ENCODE peak calls at places on chromosome 19, in eight cellular contexts. U is right lobe of liver; O is PC-9; K is MM.1S; L is CD8-positive, alpha-beta T cell; A is ascending aorta; W is GM23338; S is CD8-positive, alpha-beta memory T cell. X is an unnamed sample.

GRCh38 chr19:34120846-34121639 is 51.3 kb upstream of the LSM14A start:
- DNase-seq in U (peak; percentile 30), O (no peak), K (peak; percentile 50), L (peak; percentile 26), A (no peak), W (peak; percentile 77), S (peak; percentile 23), X (peak; percentile 69)

GRCh38 chr19:12237143-12237839 is 57.4 kb downstream of the ZNF44 start:
- DNase-seq in U (no peak), O (no peak), K (no peak), L (no peak), A (no peak), W (peak; percentile 26), S (no peak), X (peak; percentile 35)

GRCh38 chr19:31659897-31660210 is 310.6 kb upstream of the TSHZ3 start:
- DNase-seq in U (no peak), O (no peak), K (no peak), L (no peak), A (no peak), W (no peak), S (no peak), X (no peak)

GRCh38 chr19:7822910-7823515 is 7.0 kb upstream of the EVI5L start:
- DNase-seq in U (no peak), O (no peak), K (no peak), L (no peak), A (no peak), W (no peak), S (no peak), X (no peak)

GRCh38 chr19:24159707-24160106 is 72.7 kb downstream of the ZNF254 start:
- DNase-seq in U (no peak), O (peak; percentile 43), K (no peak), L (no peak), A (no peak), W (peak; percentile 58), S (no peak), X (peak; percentile 39)

GRCh38 chr19:34504273-34504808 is 22.8 kb downstream of the WTIP start:
- DNase-seq in U (no peak), O (no peak), K (no peak), L (no peak), A (no peak), W (no peak), S (no peak), X (peak; percentile 26)

GRCh38 chr19:10863107-10863700 is 8.1 kb upstream of the CARM1 start:
- DNase-seq in U (no peak), O (peak; percentile 76), K (no peak), L (no peak), A (peak; percentile 55), W (no peak), S (no peak), X (no peak)

GRCh38 chr19:56769650-56770049 is 70.9 kb downstream of the PEG3 start:
- DNase-seq in U (no peak), O (no peak), K (no peak), L (no peak), A (no peak), W (no peak), S (no peak), X (no peak)

GRCh38 chr19:50362656-50363424 is 2.6 kb downstream of the NAPSA start:
- DNase-seq in U (no peak), O (peak; percentile 3), K (peak; percentile 3), L (no peak), A (no peak), W (no peak), S (no peak), X (no peak)

GRCh38 chr19:17687141-17687856 is 855 bp downstream of the UNC13A start:
- DNase-seq in U (no peak), O (no peak), K (no peak), L (no peak), A (no peak), W (peak; percentile 85), S (no peak), X (peak; percentile 82)
- H3K27me3 ChIP-seq in U (no peaks in the 10 kb centered on the region), O (peaks cover 85% of the 10 kb centered on the region), K (peaks cover 51% of the 10 kb centered on the region), L (peaks cover 24% of the 10 kb centered on the region), A (peaks cover 3% of the 10 kb centered on the region), W (no peaks in the 10 kb centered on the region), S (peaks cover 45% of the 10 kb centered on the region), X (no peaks in the 10 kb centered on the region)

GRCh38 chr19:17080441-17080803 is 4.8 kb downstream of the MYO9B start:
- DNase-seq in U (no peak), O (no peak), K (no peak), L (no peak), A (no peak), W (no peak), S (no peak), X (no peak)

GRCh38 chr19:17078038-17078919 is 2.7 kb downstream of the MYO9B start:
- DNase-seq in U (no peak), O (no peak), K (no peak), L (no peak), A (no peak), W (no peak), S (no peak), X (no peak)

GRCh38 chr19:17079710-17080440 is 4.3 kb downstream of the MYO9B start:
- DNase-seq in U (peak; percentile 33), O (peak; percentile 94), K (peak; percentile 84), L (peak; percentile 42), A (peak; percentile 74), W (no peak), S (peak; percentile 59), X (peak; percentile 72)

GRCh38 chr19:17077447-17078028 is 2.0 kb downstream of the MYO9B start:
- DNase-seq in U (no peak), O (no peak), K (no peak), L (no peak), A (no peak), W (no peak), S (no peak), X (no peak)

DNA sequence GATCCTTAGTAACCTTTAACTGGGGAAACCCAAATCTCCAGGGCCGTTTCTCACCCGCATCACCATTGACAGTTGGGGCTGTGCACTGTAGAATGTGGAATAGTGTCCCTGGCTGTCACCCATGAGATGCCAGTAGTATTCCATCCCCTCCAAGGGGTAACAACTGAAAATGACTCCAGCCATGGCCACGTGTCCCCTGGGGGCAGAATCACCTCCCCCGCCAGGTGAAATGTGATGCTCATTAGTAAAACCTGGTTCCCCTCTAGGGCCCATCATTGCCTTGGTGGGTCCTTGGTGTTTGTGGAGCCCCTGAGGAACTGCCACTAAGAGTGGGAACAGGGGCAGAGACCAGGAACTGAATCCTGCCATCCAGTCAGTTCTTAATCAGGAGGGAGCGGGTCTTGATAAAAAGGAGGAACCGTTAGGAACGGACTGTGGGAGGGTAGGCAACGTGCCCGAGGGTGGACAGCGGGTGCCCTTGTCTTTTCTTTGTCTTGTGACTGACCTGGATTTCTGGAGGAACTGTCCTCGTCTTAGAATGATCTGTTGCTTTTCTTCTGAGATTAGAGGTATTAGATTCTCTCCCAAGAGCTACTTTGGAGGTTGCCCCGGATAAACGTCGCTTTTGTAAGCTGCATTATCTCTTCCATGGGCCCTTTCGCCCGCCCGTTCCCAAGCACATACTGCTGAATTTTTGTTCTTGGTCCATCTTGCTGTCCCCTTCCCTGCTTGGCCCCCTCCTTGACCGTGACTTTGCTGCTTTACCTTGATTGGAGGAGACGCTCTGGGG is 3.5 kb downstream of the MYO9B start:
- DNase-seq in U (no peak), O (no peak), K (no peak), L (no peak), A (no peak), W (no peak), S (no peak), X (no peak)
- H3K4me3 ChIP-seq in U (no peak overlapping the region), O (peak overlapping the region; percentile 53), K (peak overlapping the region; percentile 63), L (no peak overlapping the region), A (peak overlapping the region; percentile 59), W (no peak overlapping the region), S (peak overlapping the region; percentile 29), X (no peak overlapping the region)

GRCh38 chr19:46678110-46678732 is 17.2 kb upstream of the DACT3 start:
- DNase-seq in U (no peak), O (no peak), K (no peak), L (peak; percentile 18), A (no peak), W (peak; percentile 89), S (peak; percentile 56), X (peak; percentile 98)

GRCh38 chr19:46668662-46669061 is 7.7 kb upstream of the DACT3 start:
- DNase-seq in U (no peak), O (no peak), K (no peak), L (no peak), A (no peak), W (no peak), S (no peak), X (no peak)

GRCh38 chr19:46670874-46671273 is 9.9 kb upstream of the DACT3 start:
- DNase-seq in U (no peak), O (no peak), K (no peak), L (no peak), A (no peak), W (no peak), S (no peak), X (no peak)

DNA sequence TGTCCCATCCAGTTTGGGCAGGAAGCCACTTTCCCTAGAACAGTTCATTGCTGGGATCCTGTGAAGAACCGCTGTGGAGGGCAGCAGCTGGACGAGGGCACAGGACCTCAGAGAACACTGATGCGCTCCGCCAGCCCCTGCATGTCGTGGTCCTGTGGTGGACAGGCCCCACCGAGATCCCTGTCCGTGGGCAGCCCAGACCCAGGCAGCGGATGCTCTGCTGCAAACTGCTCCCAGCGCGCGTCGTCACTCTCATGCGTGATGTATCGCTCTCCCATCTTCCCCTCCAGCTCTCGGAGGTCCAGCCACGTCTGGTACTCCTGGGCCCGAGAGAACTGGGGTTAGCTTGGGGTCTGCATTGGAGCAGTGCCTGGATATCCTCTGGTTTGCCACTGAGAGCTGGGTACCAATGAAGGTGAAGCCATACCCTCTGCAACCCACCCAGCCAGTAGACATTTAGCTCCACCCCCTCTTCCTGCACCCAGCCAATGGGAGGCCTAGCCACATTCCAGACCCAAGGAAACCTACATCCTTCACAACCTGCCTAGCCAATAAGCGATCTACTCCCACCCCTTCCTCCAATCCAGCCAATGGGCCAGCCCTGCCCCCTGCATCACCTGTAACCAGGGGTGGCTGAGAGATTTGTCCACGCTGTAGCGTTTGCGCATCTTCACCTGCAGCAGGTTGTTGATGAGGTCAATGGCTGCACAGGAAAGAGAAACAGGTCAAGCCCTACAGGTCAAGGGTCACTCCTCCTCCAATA is 13.6 kb upstream of the DACT3 start:
- DNase-seq in U (no peak), O (no peak), K (no peak), L (no peak), A (no peak), W (peak; percentile 93), S (no peak), X (peak; percentile 95)
- H3K36me3 ChIP-seq in U (no peaks in the 10 kb centered on the region), O (peaks cover 17% of the 10 kb centered on the region), K (peaks cover 15% of the 10 kb centered on the region), L (peaks cover 55% of the 10 kb centered on the region), A (peaks cover 56% of the 10 kb centered on the region), W (no peaks in the 10 kb centered on the region), S (peaks cover 43% of the 10 kb centered on the region), X (peaks cover 14% of the 10 kb centered on the region)

DNA sequence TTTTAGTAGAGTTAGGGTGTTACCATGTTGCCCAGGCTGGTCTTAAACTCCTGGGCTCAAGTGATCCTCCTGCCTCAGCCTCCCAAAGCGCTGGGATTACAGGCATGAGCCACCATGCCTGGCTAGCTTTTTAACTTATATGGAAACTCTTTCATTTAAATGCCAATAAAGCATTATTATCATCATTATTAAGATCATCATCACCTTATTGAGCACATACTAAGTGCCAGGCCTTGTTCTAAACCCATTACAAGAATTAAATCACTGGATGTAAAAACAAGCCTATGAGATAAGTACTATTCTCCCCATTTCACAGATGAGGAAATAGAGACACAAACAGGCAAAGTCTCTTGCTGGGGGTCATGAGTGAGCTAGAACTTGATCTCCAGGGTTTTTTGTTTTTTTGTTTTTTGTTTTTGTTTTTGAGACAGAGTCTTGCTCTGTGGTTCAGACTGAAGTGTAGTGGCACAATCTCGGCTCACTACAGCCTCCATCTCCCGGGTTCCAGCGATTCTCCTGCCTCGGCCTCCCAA is 1.3 kb downstream of the GMFG start:
- DNase-seq in U (no peak), O (no peak), K (no peak), L (no peak), A (no peak), W (no peak), S (no peak), X (no peak)
- H3K27me3 ChIP-seq in U (no peaks in the 10 kb centered on the region), O (no peaks in the 10 kb centered on the region), K (no peaks in the 10 kb centered on the region), L (no peaks in the 10 kb centered on the region), A (no peaks in the 10 kb centered on the region), W (no peaks in the 10 kb centered on the region), S (no peaks in the 10 kb centered on the region), X (no peaks in the 10 kb centered on the region)

GRCh38 chr19:1616875-1617274 is 11.6 kb upstream of the UQCR11 start:
- DNase-seq in U (no peak), O (no peak), K (peak; percentile 59), L (no peak), A (no peak), W (no peak), S (no peak), X (no peak)
- H3K4me3 ChIP-seq in U (no peak overlapping the region), O (no peak overlapping the region), K (no peak overlapping the region), L (no peak overlapping the region), A (no peak overlapping the region), W (no peak overlapping the region), S (no peak overlapping the region), X (no peak overlapping the region)

X was measured in H7.